ENCODE peak calls at places on chromosomes 2 and 18, in four cellular contexts. One of them, this sample, is unnamed. For H3K4me1, the result is how much of the 10 kb centered on the place peaks cover.

GRCh38 chr2:127034056-127034455 is 72.9 kb downstream of the BIN1 start:
- DNase-seq in PC-9: no peak
- DNase-seq in fibroblast of lung: no peak
- DNase-seq in aorta: no peak
- DNase-seq in this sample: no peak

GRCh38 chr2:50315366-50315765 is 716.6 kb downstream of the NRXN1 start:
- DNase-seq in PC-9: no peak
- DNase-seq in fibroblast of lung: no peak
- DNase-seq in aorta: no peak
- DNase-seq in this sample: no peak

GRCh38 chr2:241882090-241882625 is 12.6 kb downstream of the RTP5 start:
- DNase-seq in PC-9: no peak
- DNase-seq in fibroblast of lung: no peak
- DNase-seq in aorta: peak
- DNase-seq in this sample: no peak

GRCh38 chr2:240636563-240637115 is 11.4 kb downstream of the GPR35 start:
- DNase-seq in PC-9: no peak
- DNase-seq in fibroblast of lung: no peak
- DNase-seq in aorta: no peak
- DNase-seq in this sample: no peak

GRCh38 chr2:10009811-10010781 is 33.3 kb upstream of the KLF11 start:
- DNase-seq in PC-9: no peak
- DNase-seq in fibroblast of lung: peak
- DNase-seq in aorta: peak
- DNase-seq in this sample: no peak

GRCh38 chr2:219497495-219498279 is 1.0 kb upstream of the GMPPA start:
- DNase-seq in PC-9: peak
- DNase-seq in fibroblast of lung: peak
- DNase-seq in aorta: peak
- DNase-seq in this sample: peak

GRCh38 chr2:130152816-130153595 is 8.1 kb upstream of the CCDC74B start:
- DNase-seq in PC-9: no peak
- DNase-seq in fibroblast of lung: no peak
- DNase-seq in aorta: no peak
- DNase-seq in this sample: peak

GRCh38 chr2:66929632-66930385 is 467.3 kb upstream of the ETAA1 start:
- DNase-seq in PC-9: peak
- DNase-seq in fibroblast of lung: peak
- DNase-seq in aorta: peak
- DNase-seq in this sample: peak

GRCh38 chr2:223051580-223052375 is at the start of gene KCNE4:
- DNase-seq in PC-9: no peak
- DNase-seq in fibroblast of lung: peak
- DNase-seq in aorta: no peak
- DNase-seq in this sample: no peak

GRCh38 chr2:166334800-166335199 is 40.9 kb downstream of the SCN9A start:
- DNase-seq in PC-9: no peak
- DNase-seq in fibroblast of lung: no peak
- DNase-seq in aorta: no peak
- DNase-seq in this sample: no peak

GRCh38 chr2:241052677-241053360 is 49.3 kb downstream of the MTERF4 start:
- DNase-seq in PC-9: no peak
- DNase-seq in fibroblast of lung: no peak
- DNase-seq in aorta: no peak
- DNase-seq in this sample: peak

GRCh38 chr18:49274188-49274714 is 186.2 kb downstream of the DYM start:
- DNase-seq in PC-9: no peak
- DNase-seq in fibroblast of lung: peak
- DNase-seq in aorta: no peak
- DNase-seq in this sample: no peak

GRCh38 chr2:96798733-96799622 is 17.1 kb upstream of the CNNM3 start:
- DNase-seq in PC-9: no peak
- DNase-seq in fibroblast of lung: no peak
- DNase-seq in aorta: peak
- DNase-seq in this sample: no peak

GRCh38 chr18:46096651-46097300 is 1.3 kb downstream of the ATP5F1A start:
- DNase-seq in PC-9: no peak
- DNase-seq in fibroblast of lung: peak
- DNase-seq in aorta: no peak
- DNase-seq in this sample: no peak

GRCh38 chr2:236045264-236046235 is 122.6 kb downstream of the GBX2 start:
- DNase-seq in PC-9: peak
- DNase-seq in fibroblast of lung: no peak
- DNase-seq in aorta: no peak
- DNase-seq in this sample: no peak

GRCh38 chr18:12295389-12296086 is 12.5 kb upstream of the TUBB6 start:
- DNase-seq in PC-9: no peak
- DNase-seq in fibroblast of lung: peak
- DNase-seq in aorta: no peak
- DNase-seq in this sample: no peak

GRCh38 chr2:196324212-196324611 is 152.8 kb upstream of the STK17B start:
- DNase-seq in PC-9: no peak
- DNase-seq in fibroblast of lung: peak
- DNase-seq in aorta: no peak
- DNase-seq in this sample: no peak

GRCh38 chr2:43469713-43470112 is 126.1 kb downstream of the THADA start:
- DNase-seq in PC-9: peak
- DNase-seq in fibroblast of lung: no peak
- DNase-seq in aorta: no peak
- DNase-seq in this sample: no peak

GRCh38 chr2:241739651-241740050 is 5.2 kb downstream of the D2HGDH start:
- DNase-seq in PC-9: no peak
- DNase-seq in fibroblast of lung: peak
- DNase-seq in aorta: no peak
- DNase-seq in this sample: no peak

GRCh38 chr2:228417966-228418365 is 236.5 kb upstream of the SPHKAP start:
- DNase-seq in PC-9: no peak
- DNase-seq in fibroblast of lung: no peak
- DNase-seq in aorta: no peak
- DNase-seq in this sample: no peak

GRCh38 chr18:56747857-56748256 is 96.7 kb downstream of the WDR7 start:
- DNase-seq in PC-9: no peak
- DNase-seq in fibroblast of lung: no peak
- DNase-seq in aorta: no peak
- DNase-seq in this sample: no peak

GRCh38 chr2:104033399-104033798 is 820.5 kb upstream of the POU3F3 start:
- DNase-seq in PC-9: no peak
- DNase-seq in fibroblast of lung: peak
- DNase-seq in aorta: no peak
- DNase-seq in this sample: no peak

GRCh38 chr18:10953672-10954071 is 195.7 kb downstream of the PIEZO2 start:
- DNase-seq in PC-9: no peak
- DNase-seq in fibroblast of lung: no peak
- DNase-seq in aorta: no peak
- DNase-seq in this sample: no peak

GRCh38 chr18:34493566-34494358 is 216.3 kb upstream of the DTNA start:
- DNase-seq in PC-9: no peak
- DNase-seq in fibroblast of lung: peak
- DNase-seq in aorta: peak
- DNase-seq in this sample: no peak

GRCh38 chr2:122639176-122639575 is 883.7 kb downstream of the TSN start:
- DNase-seq in PC-9: no peak
- DNase-seq in fibroblast of lung: no peak
- DNase-seq in aorta: no peak
- DNase-seq in this sample: no peak

GRCh38 chr18:78828131-78828530 is 151.5 kb upstream of the SALL3 start:
- DNase-seq in PC-9: no peak
- DNase-seq in fibroblast of lung: no peak
- DNase-seq in aorta: no peak
- DNase-seq in this sample: no peak

GRCh38 chr18:37393945-37394609 is 171.5 kb downstream of the CELF4 start:
- DNase-seq in PC-9: no peak
- DNase-seq in fibroblast of lung: peak
- DNase-seq in aorta: peak
- DNase-seq in this sample: no peak

GRCh38 chr2:121485039-121485438 is 45.6 kb upstream of the RNU4ATAC start:
- DNase-seq in PC-9: peak
- DNase-seq in fibroblast of lung: peak
- DNase-seq in aorta: no peak
- DNase-seq in this sample: no peak

GRCh38 chr2:94982661-94983060 is 42.8 kb upstream of the MAL start:
- DNase-seq in PC-9: peak
- DNase-seq in fibroblast of lung: peak
- DNase-seq in aorta: no peak
- DNase-seq in this sample: no peak

GRCh38 chr2:169705927-169706326 is 11.7 kb downstream of the PHOSPHO2 start:
- DNase-seq in PC-9: no peak
- DNase-seq in fibroblast of lung: peak
- DNase-seq in aorta: no peak
- DNase-seq in this sample: no peak

GRCh38 chr2:101305492-101306123 is 2.9 kb downstream of the RNF149 start:
- DNase-seq in PC-9: peak
- DNase-seq in fibroblast of lung: peak
- DNase-seq in aorta: no peak
- DNase-seq in this sample: no peak

GRCh38 chr18:63040788-63041410 is 278.7 kb downstream of the BCL2 start:
- DNase-seq in PC-9: no peak
- DNase-seq in fibroblast of lung: no peak
- DNase-seq in aorta: no peak
- DNase-seq in this sample: no peak

DNA sequence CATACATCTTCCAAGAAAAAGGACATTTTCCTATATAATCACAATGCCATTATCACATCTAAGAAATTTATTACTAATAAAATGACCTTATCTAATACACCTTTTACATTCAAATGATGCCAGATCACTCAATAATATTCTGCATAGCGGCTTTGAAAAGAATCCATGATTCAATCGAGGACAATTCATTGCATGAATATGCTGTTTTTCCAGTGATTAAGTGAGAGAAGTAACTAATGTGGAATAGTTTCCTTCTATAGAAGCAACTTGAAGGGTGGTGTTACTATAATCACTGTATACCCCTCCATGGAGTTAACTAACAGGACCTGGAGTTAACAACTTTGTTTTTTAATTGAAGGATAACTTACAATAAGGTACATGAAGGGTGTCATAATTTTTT is 9.1 kb downstream of the PLEK start:
- DNase-seq in PC-9: no peak
- DNase-seq in fibroblast of lung: no peak
- DNase-seq in aorta: no peak
- DNase-seq in this sample: no peak
- H3K4me3 ChIP-seq in PC-9: no peak
- H3K4me3 ChIP-seq in fibroblast of lung: no peak
- H3K4me3 ChIP-seq in aorta: no peak
- H3K4me3 ChIP-seq in this sample: no peak

GRCh38 chr2:36359006-36359580 is 3.5 kb downstream of the CRIM1 start:
- DNase-seq in PC-9: peak
- DNase-seq in fibroblast of lung: no peak
- DNase-seq in aorta: no peak
- DNase-seq in this sample: no peak

GRCh38 chr2:36360834-36361233 is 5.3 kb downstream of the CRIM1 start:
- DNase-seq in PC-9: peak
- DNase-seq in fibroblast of lung: no peak
- DNase-seq in aorta: no peak
- DNase-seq in this sample: no peak

GRCh38 chr2:36361396-36361795 is 5.8 kb downstream of the CRIM1 start:
- DNase-seq in PC-9: peak
- DNase-seq in fibroblast of lung: peak
- DNase-seq in aorta: no peak
- DNase-seq in this sample: no peak

GRCh38 chr2:36360063-36360462 is 4.5 kb downstream of the CRIM1 start:
- DNase-seq in PC-9: peak
- DNase-seq in fibroblast of lung: no peak
- DNase-seq in aorta: no peak
- DNase-seq in this sample: no peak

GRCh38 chr2:36362291-36362690 is 6.7 kb downstream of the CRIM1 start:
- DNase-seq in PC-9: peak
- DNase-seq in fibroblast of lung: peak
- DNase-seq in aorta: no peak
- DNase-seq in this sample: no peak
- H3K4me1 ChIP-seq in PC-9: half or more
- H3K4me1 ChIP-seq in fibroblast of lung: under half
- H3K4me1 ChIP-seq in aorta: under half
- H3K4me1 ChIP-seq in this sample: half or more

GRCh38 chr2:108593547-108594098 is 59.4 kb downstream of the LIMS1 start:
- DNase-seq in PC-9: no peak
- DNase-seq in fibroblast of lung: peak
- DNase-seq in aorta: no peak
- DNase-seq in this sample: no peak
- H3K4me3 ChIP-seq in PC-9: no peak
- H3K4me3 ChIP-seq in fibroblast of lung: no peak
- H3K4me3 ChIP-seq in aorta: no peak
- H3K4me3 ChIP-seq in this sample: no peak

DNA sequence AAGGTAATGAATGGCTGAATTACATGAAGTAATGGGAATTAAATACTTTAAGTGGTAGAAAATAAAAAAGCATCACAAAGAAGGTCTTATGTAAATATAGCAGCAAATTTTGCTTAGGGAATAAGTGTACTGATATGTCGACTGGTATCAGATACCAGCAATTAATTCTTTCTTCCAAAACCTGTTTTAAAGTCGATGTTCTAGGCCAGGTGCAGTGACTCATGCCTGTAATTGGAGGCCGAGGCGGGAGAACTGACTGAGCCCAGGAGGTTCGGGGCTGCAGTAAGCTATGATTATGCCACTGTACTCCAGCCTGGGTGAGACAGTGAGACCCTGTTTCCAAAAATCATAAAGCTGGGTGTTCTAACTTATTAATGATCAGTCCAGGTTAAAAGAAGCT is 30.3 kb downstream of the SP3 start:
- DNase-seq in PC-9: peak
- DNase-seq in fibroblast of lung: peak
- DNase-seq in aorta: no peak
- DNase-seq in this sample: no peak
- H3K4me1 ChIP-seq in PC-9: under half
- H3K4me1 ChIP-seq in fibroblast of lung: under half
- H3K4me1 ChIP-seq in aorta: under half
- H3K4me1 ChIP-seq in this sample: under half

This sample was measured in RWPE2.